ENCODE peak calls at places on chromosomes 11 and 22, in four cellular contexts. One of them, this sample, is unnamed.

GRCh38 chr22:46508391-46508999 is 28.9 kb downstream of the CELSR1 start:
- DNase-seq in esophagus squamous epithelium: no peak
- DNase-seq in substantia nigra: no peak
- DNase-seq in CD8-positive, alpha-beta T cell: no peak
- DNase-seq in this sample: no peak

GRCh38 chr11:73156114-73156513 is 14.0 kb upstream of the FCHSD2 start:
- DNase-seq in esophagus squamous epithelium: no peak
- DNase-seq in substantia nigra: no peak
- DNase-seq in CD8-positive, alpha-beta T cell: no peak
- DNase-seq in this sample: no peak

GRCh38 chr11:20604295-20604803 is 4.9 kb downstream of the SLC6A5 start:
- DNase-seq in esophagus squamous epithelium: no peak
- DNase-seq in substantia nigra: no peak
- DNase-seq in CD8-positive, alpha-beta T cell: no peak
- DNase-seq in this sample: no peak

GRCh38 chr11:34501962-34502361 is 11.6 kb downstream of the ELF5 start:
- DNase-seq in esophagus squamous epithelium: no peak
- DNase-seq in substantia nigra: no peak
- DNase-seq in CD8-positive, alpha-beta T cell: no peak
- DNase-seq in this sample: no peak

GRCh38 chr11:115133810-115134209 is 370.4 kb downstream of the CADM1 start:
- DNase-seq in esophagus squamous epithelium: no peak
- DNase-seq in substantia nigra: no peak
- DNase-seq in CD8-positive, alpha-beta T cell: no peak
- DNase-seq in this sample: no peak

GRCh38 chr11:86176165-86176884 is 68.2 kb upstream of the EED start:
- DNase-seq in esophagus squamous epithelium: no peak
- DNase-seq in substantia nigra: no peak
- DNase-seq in CD8-positive, alpha-beta T cell: no peak
- DNase-seq in this sample: no peak

GRCh38 chr11:2772544-2773031 is 72.8 kb upstream of the KCNQ1OT1 start:
- DNase-seq in esophagus squamous epithelium: no peak
- DNase-seq in substantia nigra: no peak
- DNase-seq in CD8-positive, alpha-beta T cell: no peak
- DNase-seq in this sample: no peak

GRCh38 chr11:60700689-60701508 is 1.5 kb downstream of the MS4A8 start:
- DNase-seq in esophagus squamous epithelium: no peak
- DNase-seq in substantia nigra: no peak
- DNase-seq in CD8-positive, alpha-beta T cell: no peak
- DNase-seq in this sample: no peak

GRCh38 chr11:69466039-69466438 is 15.4 kb upstream of the LINC01488 start:
- DNase-seq in esophagus squamous epithelium: no peak
- DNase-seq in substantia nigra: no peak
- DNase-seq in CD8-positive, alpha-beta T cell: no peak
- DNase-seq in this sample: no peak

GRCh38 chr11:110376711-110377324 is 52.9 kb upstream of the FDX1 start:
- DNase-seq in esophagus squamous epithelium: no peak
- DNase-seq in substantia nigra: no peak
- DNase-seq in CD8-positive, alpha-beta T cell: no peak
- DNase-seq in this sample: no peak

GRCh38 chr11:132142102-132142501 is 771.7 kb downstream of the NTM start:
- DNase-seq in esophagus squamous epithelium: no peak
- DNase-seq in substantia nigra: no peak
- DNase-seq in CD8-positive, alpha-beta T cell: no peak
- DNase-seq in this sample: no peak

GRCh38 chr11:70547821-70548670 is 149.7 kb downstream of the CTTN start:
- DNase-seq in esophagus squamous epithelium: no peak
- DNase-seq in substantia nigra: no peak
- DNase-seq in CD8-positive, alpha-beta T cell: no peak
- DNase-seq in this sample: no peak

GRCh38 chr22:42288791-42289190 is 18.3 kb upstream of the TCF20 start:
- DNase-seq in esophagus squamous epithelium: no peak
- DNase-seq in substantia nigra: no peak
- DNase-seq in CD8-positive, alpha-beta T cell: no peak
- DNase-seq in this sample: no peak

GRCh38 chr22:42291287-42291686 is 20.8 kb upstream of the TCF20 start:
- DNase-seq in esophagus squamous epithelium: no peak
- DNase-seq in substantia nigra: no peak
- DNase-seq in CD8-positive, alpha-beta T cell: no peak
- DNase-seq in this sample: no peak

GRCh38 chr22:42287174-42287890 is 16.9 kb upstream of the TCF20 start:
- DNase-seq in esophagus squamous epithelium: no peak
- DNase-seq in substantia nigra: no peak
- DNase-seq in CD8-positive, alpha-beta T cell: no peak
- DNase-seq in this sample: no peak

GRCh38 chr22:42292726-42293520 is 22.5 kb upstream of the TCF20 start:
- DNase-seq in esophagus squamous epithelium: no peak
- DNase-seq in substantia nigra: no peak
- DNase-seq in CD8-positive, alpha-beta T cell: no peak
- DNase-seq in this sample: no peak

DNA sequence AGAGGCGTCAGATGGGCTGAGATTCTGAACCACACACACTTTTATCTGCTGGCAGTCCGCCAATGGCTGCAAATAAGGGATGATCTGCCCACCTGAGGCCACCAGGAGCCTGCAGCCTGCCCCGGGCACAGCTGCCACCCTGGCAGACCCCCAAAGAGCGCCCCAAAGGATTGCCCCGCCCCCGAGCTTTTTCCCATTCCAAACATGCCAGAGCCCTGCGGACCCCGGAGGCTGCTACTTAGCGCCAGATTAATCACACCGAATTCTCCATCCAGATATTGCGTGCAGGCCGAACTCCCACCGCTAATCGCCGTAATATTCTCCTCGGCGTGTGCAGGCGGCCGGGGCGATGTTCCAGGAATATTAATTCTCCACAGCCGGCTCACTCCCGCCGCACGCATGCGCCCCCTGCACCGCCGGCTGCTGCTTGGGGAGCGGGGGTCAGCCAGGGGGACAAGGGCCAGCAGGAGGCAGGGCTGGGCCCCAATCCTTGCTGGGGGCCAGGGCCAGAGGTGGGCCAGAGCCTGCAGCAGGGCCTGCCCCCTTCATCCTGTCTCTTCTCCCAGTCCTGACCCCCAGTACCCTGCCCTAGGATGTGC is 19.3 kb upstream of the TCF20 start:
- DNase-seq in esophagus squamous epithelium: no peak
- DNase-seq in substantia nigra: no peak
- DNase-seq in CD8-positive, alpha-beta T cell: no peak
- DNase-seq in this sample: no peak
- H3K27ac ChIP-seq in esophagus squamous epithelium: no peak
- H3K27ac ChIP-seq in substantia nigra: no peak
- H3K27ac ChIP-seq in CD8-positive, alpha-beta T cell: no peak
- H3K27ac ChIP-seq in this sample: no peak

GRCh38 chr22:22486132-22486899 is 22.2 kb downstream of the ZNF280B start:
- DNase-seq in esophagus squamous epithelium: no peak
- DNase-seq in substantia nigra: no peak
- DNase-seq in CD8-positive, alpha-beta T cell: no peak
- DNase-seq in this sample: no peak

GRCh38 chr22:22487869-22488597 is 20.5 kb downstream of the ZNF280B start:
- DNase-seq in esophagus squamous epithelium: no peak
- DNase-seq in substantia nigra: no peak
- DNase-seq in CD8-positive, alpha-beta T cell: no peak
- DNase-seq in this sample: no peak

GRCh38 chr22:22487059-22487458 is 21.5 kb downstream of the ZNF280B start:
- DNase-seq in esophagus squamous epithelium: no peak
- DNase-seq in substantia nigra: no peak
- DNase-seq in CD8-positive, alpha-beta T cell: no peak
- DNase-seq in this sample: no peak

GRCh38 chr22:22485524-22485923 is 23.0 kb downstream of the ZNF280B start:
- DNase-seq in esophagus squamous epithelium: no peak
- DNase-seq in substantia nigra: no peak
- DNase-seq in CD8-positive, alpha-beta T cell: no peak
- DNase-seq in this sample: no peak

GRCh38 chr22:22488736-22489135 is 19.8 kb downstream of the ZNF280B start:
- DNase-seq in esophagus squamous epithelium: no peak
- DNase-seq in substantia nigra: no peak
- DNase-seq in CD8-positive, alpha-beta T cell: no peak
- DNase-seq in this sample: no peak
- H3K27ac ChIP-seq in esophagus squamous epithelium: no peak
- H3K27ac ChIP-seq in substantia nigra: no peak
- H3K27ac ChIP-seq in CD8-positive, alpha-beta T cell: no peak
- H3K27ac ChIP-seq in this sample: no peak

DNA sequence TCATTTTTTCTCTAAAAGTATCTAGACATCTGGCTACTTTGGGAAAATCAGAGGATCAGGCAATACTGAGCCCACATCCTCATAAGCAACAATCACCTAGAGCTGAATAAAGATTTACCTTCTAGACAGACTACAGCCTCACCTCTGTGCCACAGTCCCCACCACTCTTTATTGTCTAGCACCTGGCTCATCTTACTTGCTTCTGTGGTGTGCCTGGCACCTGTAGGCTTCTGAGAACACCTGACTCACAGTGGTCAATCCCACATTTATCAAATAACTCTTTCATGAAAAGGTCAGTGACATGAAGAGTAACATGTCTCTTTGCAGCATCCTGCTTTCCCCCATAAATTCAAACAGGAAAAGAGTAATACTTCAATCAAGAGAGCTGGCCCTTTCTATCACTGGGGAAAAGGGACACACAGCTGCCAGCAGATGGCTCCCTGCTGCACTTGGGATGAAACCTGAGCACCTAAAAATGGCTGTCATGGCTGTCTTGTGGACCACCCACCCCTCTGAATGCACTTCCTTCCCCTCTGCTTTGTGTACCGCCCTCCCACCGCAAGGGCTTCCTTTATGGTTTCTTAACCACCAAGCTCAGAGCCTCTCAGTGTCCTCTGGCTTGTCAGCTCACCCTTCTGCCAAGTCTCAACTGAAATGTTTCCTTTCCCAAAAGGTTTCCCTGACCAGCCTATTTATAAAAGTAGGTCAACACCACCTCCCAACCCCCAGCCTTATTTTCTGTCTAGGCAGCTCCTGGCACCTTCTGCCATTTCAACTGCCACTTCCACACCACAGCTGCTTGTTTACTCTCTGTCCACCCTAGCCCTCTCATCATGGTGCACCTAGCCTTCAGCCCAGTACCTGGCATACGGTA is 9.3 kb downstream of the TFIP11 start:
- DNase-seq in esophagus squamous epithelium: no peak
- DNase-seq in substantia nigra: peak
- DNase-seq in CD8-positive, alpha-beta T cell: peak
- DNase-seq in this sample: no peak
- H3K27ac ChIP-seq in esophagus squamous epithelium: no peak
- H3K27ac ChIP-seq in substantia nigra: no peak
- H3K27ac ChIP-seq in CD8-positive, alpha-beta T cell: no peak
- H3K27ac ChIP-seq in this sample: peak

GRCh38 chr22:28628766-28629165 is 50.9 kb downstream of the TTC28 start:
- DNase-seq in esophagus squamous epithelium: no peak
- DNase-seq in substantia nigra: no peak
- DNase-seq in CD8-positive, alpha-beta T cell: no peak
- DNase-seq in this sample: no peak

GRCh38 chr22:28630185-28630580 is 49.5 kb downstream of the TTC28 start:
- DNase-seq in esophagus squamous epithelium: no peak
- DNase-seq in substantia nigra: no peak
- DNase-seq in CD8-positive, alpha-beta T cell: no peak
- DNase-seq in this sample: no peak

GRCh38 chr22:28627791-28628190 is 51.8 kb downstream of the TTC28 start:
- DNase-seq in esophagus squamous epithelium: no peak
- DNase-seq in substantia nigra: no peak
- DNase-seq in CD8-positive, alpha-beta T cell: no peak
- DNase-seq in this sample: no peak

GRCh38 chr22:28629420-28630184 is 50.0 kb downstream of the TTC28 start:
- DNase-seq in esophagus squamous epithelium: no peak
- DNase-seq in substantia nigra: no peak
- DNase-seq in CD8-positive, alpha-beta T cell: no peak
- DNase-seq in this sample: no peak
- H3K27ac ChIP-seq in esophagus squamous epithelium: no peak
- H3K27ac ChIP-seq in substantia nigra: no peak
- H3K27ac ChIP-seq in CD8-positive, alpha-beta T cell: no peak
- H3K27ac ChIP-seq in this sample: no peak

DNA sequence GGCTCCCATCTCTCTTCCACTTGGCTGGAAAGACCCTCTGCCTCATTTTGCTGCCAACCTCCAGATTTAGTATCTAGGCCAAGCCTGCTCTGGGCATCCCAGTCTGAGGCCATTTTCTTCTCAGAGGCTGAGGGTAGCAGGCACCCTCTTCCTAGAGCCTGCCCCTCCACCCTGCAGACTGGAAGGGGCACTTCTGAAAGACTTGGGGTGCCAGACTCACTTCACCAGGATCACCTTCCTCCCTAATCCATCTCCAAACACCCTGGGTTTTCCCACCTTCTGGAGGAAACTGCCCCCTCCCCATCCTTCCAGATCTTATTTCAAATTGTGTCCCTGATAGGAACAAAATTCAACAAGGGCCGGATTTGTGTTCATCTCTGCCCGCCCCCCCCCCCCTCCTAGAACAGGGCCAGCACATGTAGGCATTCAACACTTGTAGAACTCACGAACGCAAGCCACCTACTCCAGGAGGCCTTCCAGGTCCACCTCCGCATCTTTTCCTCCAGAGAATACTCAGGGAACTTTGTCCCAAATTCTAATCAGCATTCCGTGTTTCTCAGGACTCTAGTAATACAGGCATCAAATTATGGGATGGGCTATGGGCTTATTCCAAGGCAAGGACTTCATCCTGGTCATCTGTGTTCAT is 785 bp downstream of the UBE2L6 start:
- DNase-seq in esophagus squamous epithelium: no peak
- DNase-seq in substantia nigra: no peak
- DNase-seq in CD8-positive, alpha-beta T cell: no peak
- DNase-seq in this sample: no peak
- H3K27ac ChIP-seq in esophagus squamous epithelium: peak
- H3K27ac ChIP-seq in substantia nigra: peak
- H3K27ac ChIP-seq in CD8-positive, alpha-beta T cell: peak
- H3K27ac ChIP-seq in this sample: peak

DNA sequence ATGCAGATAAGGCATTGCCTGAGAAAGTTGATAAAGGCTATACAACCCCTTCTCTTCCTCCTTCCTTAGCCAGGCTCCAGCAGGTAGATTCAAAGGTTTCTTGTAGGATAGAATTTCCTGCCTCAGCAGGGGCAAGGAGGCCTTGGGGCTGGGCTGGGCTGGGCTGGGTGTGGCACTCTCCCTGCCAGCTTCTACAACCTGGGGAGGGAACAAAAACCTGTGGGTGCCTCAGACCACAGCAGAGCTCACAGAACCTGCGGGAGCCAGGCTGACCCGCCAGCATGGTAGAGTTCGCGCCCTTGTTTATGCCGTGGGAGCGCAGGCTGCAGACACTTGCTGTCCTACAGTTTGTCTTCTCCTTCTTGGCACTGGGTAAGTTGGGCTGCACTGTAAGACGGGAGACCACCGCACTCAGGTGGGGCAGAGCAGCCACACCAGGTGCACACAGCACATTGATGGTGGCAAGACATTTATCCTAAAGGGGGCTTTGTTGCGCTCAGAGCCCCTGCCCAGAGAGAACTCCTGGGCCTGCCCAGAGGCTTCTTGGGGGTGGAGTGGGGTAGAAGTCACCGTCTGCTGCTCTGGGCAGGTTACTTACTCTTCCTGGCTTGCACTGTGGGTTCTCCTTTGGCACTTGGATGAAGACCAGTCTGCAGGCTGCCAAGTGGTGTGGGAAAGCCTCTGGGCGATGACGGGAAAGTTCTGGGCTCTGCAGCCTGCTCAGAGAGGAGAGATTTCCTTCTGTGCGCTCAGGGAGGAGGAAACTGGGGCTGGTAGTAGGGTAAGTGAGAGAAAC is at the start of gene MOGAT2:
- DNase-seq in esophagus squamous epithelium: no peak
- DNase-seq in substantia nigra: no peak
- DNase-seq in CD8-positive, alpha-beta T cell: no peak
- DNase-seq in this sample: no peak
- H3K27ac ChIP-seq in esophagus squamous epithelium: no peak
- H3K27ac ChIP-seq in substantia nigra: no peak
- H3K27ac ChIP-seq in CD8-positive, alpha-beta T cell: no peak
- H3K27ac ChIP-seq in this sample: no peak

This sample was measured in caudate nucleus.